ENCODE peak calls at places on chromosome 10, in six cellular contexts. One of them, this sample, is unnamed.
A peak's percentile ranks its signal among the peaks of the same experiment; 100 is the strongest.

GRCh38 chr10:36759111-36759805 is 366.1 kb upstream of the ANKRD30A start:
- DNase-seq in PC-9: no peak
- DNase-seq in fibroblast of lung: peak; percentile 77
- DNase-seq in H1: no peak
- DNase-seq in SK-N-SH: no peak
- DNase-seq in neural progenitor cell: no peak
- DNase-seq in this sample: no peak

GRCh38 chr10:43230909-43231522 is 35.8 kb downstream of the RASGEF1A start:
- DNase-seq in PC-9: no peak
- DNase-seq in fibroblast of lung: no peak
- DNase-seq in SK-N-SH: no peak
- DNase-seq in neural progenitor cell: no peak
- DNase-seq in H1: peak; percentile 34
- DNase-seq in this sample: no peak

GRCh38 chr10:46520941-46521340 is 35.5 kb downstream of the GPRIN2 start:
- DNase-seq in SK-N-SH: peak; percentile 53
- DNase-seq in fibroblast of lung: peak; percentile 35
- DNase-seq in neural progenitor cell: no peak
- DNase-seq in H1: peak; percentile 43
- DNase-seq in PC-9: no peak
- DNase-seq in this sample: peak; percentile 5

GRCh38 chr10:11587860-11588259 is 23.6 kb downstream of the USP6NL start:
- DNase-seq in neural progenitor cell: no peak
- DNase-seq in SK-N-SH: no peak
- DNase-seq in fibroblast of lung: no peak
- DNase-seq in H1: no peak
- DNase-seq in PC-9: peak; percentile 62
- DNase-seq in this sample: no peak

GRCh38 chr10:7239312-7239985 is 171.4 kb downstream of the SFMBT2 start:
- DNase-seq in SK-N-SH: no peak
- DNase-seq in PC-9: no peak
- DNase-seq in fibroblast of lung: no peak
- DNase-seq in neural progenitor cell: no peak
- DNase-seq in H1: no peak
- DNase-seq in this sample: no peak

GRCh38 chr10:84308481-84309304 is 19.7 kb upstream of the CCSER2 start:
- DNase-seq in neural progenitor cell: no peak
- DNase-seq in PC-9: no peak
- DNase-seq in fibroblast of lung: peak; percentile 77
- DNase-seq in H1: no peak
- DNase-seq in SK-N-SH: peak; percentile 58
- DNase-seq in this sample: no peak

GRCh38 chr10:79068562-79069324 is at the start of gene ZMIZ1:
- DNase-seq in fibroblast of lung: peak; percentile 93
- DNase-seq in SK-N-SH: peak; percentile 88
- DNase-seq in neural progenitor cell: peak; percentile 95
- DNase-seq in PC-9: peak; percentile 87
- DNase-seq in H1: peak; percentile 92
- DNase-seq in this sample: peak; percentile 48

GRCh38 chr10:128070721-128071416 is 55.4 kb downstream of the MKI67 start:
- DNase-seq in H1: no peak
- DNase-seq in fibroblast of lung: no peak
- DNase-seq in neural progenitor cell: no peak
- DNase-seq in PC-9: no peak
- DNase-seq in SK-N-SH: no peak
- DNase-seq in this sample: no peak

GRCh38 chr10:72379062-72379461 is 24.3 kb upstream of the DNAJB12 start:
- DNase-seq in neural progenitor cell: peak; percentile 62
- DNase-seq in SK-N-SH: no peak
- DNase-seq in H1: no peak
- DNase-seq in PC-9: no peak
- DNase-seq in fibroblast of lung: no peak
- DNase-seq in this sample: no peak

GRCh38 chr10:79047875-79048638 is 20.7 kb upstream of the ZMIZ1 start:
- DNase-seq in PC-9: no peak
- DNase-seq in H1: no peak
- DNase-seq in neural progenitor cell: no peak
- DNase-seq in SK-N-SH: peak; percentile 91
- DNase-seq in fibroblast of lung: no peak
- DNase-seq in this sample: no peak

GRCh38 chr10:46308666-46309450 is 22.1 kb downstream of the ANTXRL start:
- DNase-seq in SK-N-SH: no peak
- DNase-seq in neural progenitor cell: no peak
- DNase-seq in PC-9: no peak
- DNase-seq in fibroblast of lung: no peak
- DNase-seq in H1: no peak
- DNase-seq in this sample: no peak

GRCh38 chr10:24894728-24895127 is 57.7 kb downstream of the PRTFDC1 start:
- DNase-seq in neural progenitor cell: no peak
- DNase-seq in PC-9: no peak
- DNase-seq in SK-N-SH: no peak
- DNase-seq in H1: no peak
- DNase-seq in fibroblast of lung: no peak
- DNase-seq in this sample: no peak

GRCh38 chr10:90871761-90872647 is at the start of gene RPP30:
- DNase-seq in neural progenitor cell: peak; percentile 89
- DNase-seq in PC-9: peak; percentile 68
- DNase-seq in SK-N-SH: peak; percentile 87
- DNase-seq in fibroblast of lung: peak; percentile 78
- DNase-seq in H1: peak; percentile 88
- DNase-seq in this sample: peak; percentile 41

GRCh38 chr10:61024801-61025201 is 80.8 kb upstream of the RHOBTB1 start:
- DNase-seq in H1: no peak
- DNase-seq in neural progenitor cell: peak; percentile 64
- DNase-seq in fibroblast of lung: peak; percentile 33
- DNase-seq in PC-9: no peak
- DNase-seq in SK-N-SH: peak; percentile 39
- DNase-seq in this sample: no peak

GRCh38 chr10:33376976-33377657 is 42.6 kb upstream of the NRP1 start:
- DNase-seq in H1: no peak
- DNase-seq in PC-9: no peak
- DNase-seq in fibroblast of lung: peak; percentile 81
- DNase-seq in SK-N-SH: no peak
- DNase-seq in neural progenitor cell: no peak
- DNase-seq in this sample: no peak

GRCh38 chr10:102150970-102151773 is 1.0 kb upstream of the NOLC1 start:
- DNase-seq in H1: no peak
- DNase-seq in fibroblast of lung: peak; percentile 42
- DNase-seq in neural progenitor cell: no peak
- DNase-seq in SK-N-SH: no peak
- DNase-seq in PC-9: peak; percentile 88
- DNase-seq in this sample: no peak

GRCh38 chr10:62666264-62666663 is 138.3 kb upstream of the ADO start:
- DNase-seq in neural progenitor cell: no peak
- DNase-seq in fibroblast of lung: no peak
- DNase-seq in H1: no peak
- DNase-seq in SK-N-SH: no peak
- DNase-seq in PC-9: no peak
- DNase-seq in this sample: no peak

GRCh38 chr10:133013478-133013877 is 71.1 kb upstream of the CFAP46 start:
- DNase-seq in SK-N-SH: no peak
- DNase-seq in neural progenitor cell: no peak
- DNase-seq in PC-9: peak; percentile 49
- DNase-seq in fibroblast of lung: no peak
- DNase-seq in H1: no peak
- DNase-seq in this sample: no peak

GRCh38 chr10:70751356-70751755 is 33.8 kb downstream of the TBATA start:
- DNase-seq in H1: no peak
- DNase-seq in SK-N-SH: no peak
- DNase-seq in neural progenitor cell: no peak
- DNase-seq in PC-9: no peak
- DNase-seq in fibroblast of lung: no peak
- DNase-seq in this sample: no peak

GRCh38 chr10:131853610-131853964 is 47.2 kb upstream of the PPP2R2D start:
- DNase-seq in neural progenitor cell: no peak
- DNase-seq in fibroblast of lung: no peak
- DNase-seq in H1: no peak
- DNase-seq in PC-9: no peak
- DNase-seq in SK-N-SH: no peak
- DNase-seq in this sample: no peak

GRCh38 chr10:131854579-131855335 is 46.1 kb upstream of the PPP2R2D start:
- DNase-seq in PC-9: no peak
- DNase-seq in neural progenitor cell: no peak
- DNase-seq in SK-N-SH: peak; percentile 30
- DNase-seq in H1: no peak
- DNase-seq in fibroblast of lung: no peak
- DNase-seq in this sample: no peak

GRCh38 chr10:131852161-131852822 is 48.5 kb upstream of the PPP2R2D start:
- DNase-seq in neural progenitor cell: no peak
- DNase-seq in H1: peak; percentile 35
- DNase-seq in SK-N-SH: no peak
- DNase-seq in PC-9: no peak
- DNase-seq in fibroblast of lung: no peak
- DNase-seq in this sample: no peak

GRCh38 chr10:131851332-131851731 is 49.5 kb upstream of the PPP2R2D start:
- DNase-seq in H1: peak; percentile 8
- DNase-seq in SK-N-SH: no peak
- DNase-seq in PC-9: no peak
- DNase-seq in fibroblast of lung: no peak
- DNase-seq in neural progenitor cell: no peak
- DNase-seq in this sample: no peak

DNA sequence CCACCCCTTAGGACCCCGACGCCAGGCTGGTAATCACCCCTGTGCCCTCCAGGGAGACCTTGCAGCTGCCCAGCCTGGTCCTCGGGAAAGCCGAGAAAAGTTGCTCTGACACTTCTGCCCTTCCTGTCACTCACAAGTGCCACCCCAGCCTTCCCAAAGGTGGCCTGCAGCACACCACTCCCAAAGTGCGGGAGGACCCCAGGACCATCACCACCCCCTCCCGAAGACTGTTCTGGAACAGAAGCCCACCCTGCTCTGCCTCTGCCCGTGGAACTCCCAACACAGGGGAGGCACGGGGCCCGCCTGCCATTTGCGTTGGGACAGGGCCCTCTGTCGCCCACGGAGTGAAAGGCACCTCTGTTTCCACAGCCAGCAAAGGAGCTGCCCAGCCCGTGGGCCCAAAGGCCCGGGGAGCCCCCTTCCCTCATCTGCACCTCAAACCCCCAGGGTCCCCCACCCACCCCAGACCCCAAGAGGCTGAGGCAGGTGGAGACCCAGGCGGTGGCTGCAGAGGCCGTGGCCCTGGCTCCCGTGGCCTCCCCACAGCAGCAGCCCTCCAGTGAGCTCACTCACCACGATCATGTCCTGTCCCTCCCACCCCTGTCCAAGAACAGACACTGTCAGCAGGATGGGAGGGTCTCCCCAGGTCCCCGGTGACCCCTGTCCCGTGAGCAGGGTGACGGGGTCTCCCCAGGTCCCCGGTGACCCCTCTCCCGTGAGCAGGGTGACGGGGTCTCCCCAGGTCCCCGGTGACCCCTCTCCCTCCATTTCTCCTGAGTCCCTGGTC is 47.8 kb upstream of the PPP2R2D start:
- DNase-seq in neural progenitor cell: no peak
- DNase-seq in H1: peak; percentile 45
- DNase-seq in fibroblast of lung: no peak
- DNase-seq in SK-N-SH: no peak
- DNase-seq in PC-9: no peak
- DNase-seq in this sample: no peak
- H3K4me2 ChIP-seq in neural progenitor cell: no peak overlapping the region
- H3K4me2 ChIP-seq in H1: no peak overlapping the region
- H3K4me2 ChIP-seq in fibroblast of lung: no peak overlapping the region
- H3K4me2 ChIP-seq in SK-N-SH: no peak overlapping the region
- H3K4me2 ChIP-seq in PC-9: no peak overlapping the region
- H3K4me2 ChIP-seq in this sample: no peak overlapping the region

GRCh38 chr10:74190494-74190893 is 39.5 kb downstream of the ADK start:
- DNase-seq in fibroblast of lung: peak; percentile 12
- DNase-seq in neural progenitor cell: no peak
- DNase-seq in PC-9: peak; percentile 66
- DNase-seq in SK-N-SH: no peak
- DNase-seq in H1: no peak
- DNase-seq in this sample: no peak
- H3K27ac ChIP-seq in fibroblast of lung: peak overlapping the region; percentile 82
- H3K27ac ChIP-seq in neural progenitor cell: no peak overlapping the region
- H3K27ac ChIP-seq in PC-9: peak overlapping the region; percentile 96
- H3K27ac ChIP-seq in SK-N-SH: peak overlapping the region; percentile 81
- H3K27ac ChIP-seq in H1: no peak overlapping the region
- H3K27ac ChIP-seq in this sample: peak overlapping the region; percentile 83

GRCh38 chr10:59859570-59859969 is 46.8 kb downstream of the CCDC6 start:
- DNase-seq in SK-N-SH: no peak
- DNase-seq in PC-9: no peak
- DNase-seq in H1: no peak
- DNase-seq in fibroblast of lung: no peak
- DNase-seq in neural progenitor cell: no peak
- DNase-seq in this sample: no peak

GRCh38 chr10:59854571-59854970 is 51.8 kb downstream of the CCDC6 start:
- DNase-seq in PC-9: peak; percentile 43
- DNase-seq in SK-N-SH: no peak
- DNase-seq in neural progenitor cell: no peak
- DNase-seq in H1: no peak
- DNase-seq in fibroblast of lung: no peak
- DNase-seq in this sample: no peak

GRCh38 chr10:59856104-59856503 is 50.3 kb downstream of the CCDC6 start:
- DNase-seq in fibroblast of lung: no peak
- DNase-seq in H1: no peak
- DNase-seq in PC-9: no peak
- DNase-seq in SK-N-SH: no peak
- DNase-seq in neural progenitor cell: no peak
- DNase-seq in this sample: no peak

GRCh38 chr10:59857921-59858320 is 48.4 kb downstream of the CCDC6 start:
- DNase-seq in PC-9: no peak
- DNase-seq in fibroblast of lung: no peak
- DNase-seq in H1: no peak
- DNase-seq in neural progenitor cell: no peak
- DNase-seq in SK-N-SH: no peak
- DNase-seq in this sample: no peak

DNA sequence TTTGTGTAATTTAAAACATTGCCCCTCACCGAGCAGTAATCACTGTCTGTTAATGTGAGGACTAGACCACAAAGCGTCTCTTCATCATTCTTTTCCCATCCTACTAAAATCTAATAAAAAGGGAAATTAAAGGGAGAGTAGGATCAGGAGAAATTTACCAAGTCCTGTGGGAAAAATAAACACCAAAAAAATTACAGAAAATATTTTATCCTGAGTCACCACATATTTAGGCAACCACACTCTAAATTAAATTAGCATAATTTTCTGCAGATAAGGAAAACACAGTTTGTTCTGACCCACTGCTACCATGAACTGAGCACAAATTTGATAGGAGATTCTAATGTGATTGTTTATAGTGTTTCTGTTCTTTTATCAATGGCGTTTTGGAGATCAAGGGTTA is 49.3 kb downstream of the CCDC6 start:
- DNase-seq in SK-N-SH: no peak
- DNase-seq in PC-9: no peak
- DNase-seq in H1: no peak
- DNase-seq in fibroblast of lung: no peak
- DNase-seq in neural progenitor cell: no peak
- DNase-seq in this sample: no peak
- H4K20me1 ChIP-seq in SK-N-SH: peaks cover 26% of the 10 kb centered on the region
- H4K20me1 ChIP-seq in PC-9: peaks cover 9% of the 10 kb centered on the region
- H4K20me1 ChIP-seq in H1: peaks cover 10% of the 10 kb centered on the region
- H4K20me1 ChIP-seq in fibroblast of lung: no peaks in the 10 kb centered on the region
- H4K20me1 ChIP-seq in neural progenitor cell: peaks cover 24% of the 10 kb centered on the region
- H4K20me1 ChIP-seq in this sample: no peaks in the 10 kb centered on the region

DNA sequence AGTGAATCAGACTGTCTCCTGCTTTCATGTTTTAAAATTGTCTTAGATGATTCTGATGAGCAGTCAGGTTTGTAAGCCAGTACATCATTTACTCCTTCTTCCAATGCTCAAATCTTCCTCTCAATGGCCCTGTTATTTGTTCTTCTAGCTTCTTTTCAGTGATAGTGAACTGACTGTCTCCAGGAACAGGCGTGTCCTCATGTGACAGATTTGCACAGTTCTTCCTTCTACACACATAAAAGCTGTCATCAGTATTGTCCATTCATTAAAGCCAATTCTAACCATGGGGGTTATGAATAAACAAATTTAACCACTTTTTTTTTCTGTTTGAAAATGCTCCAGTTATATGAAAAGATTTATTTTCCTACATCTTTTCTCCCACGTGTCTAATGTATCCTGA is 308.7 kb upstream of the SORCS1 start:
- DNase-seq in SK-N-SH: no peak
- DNase-seq in fibroblast of lung: no peak
- DNase-seq in neural progenitor cell: no peak
- DNase-seq in PC-9: no peak
- DNase-seq in H1: no peak
- DNase-seq in this sample: no peak
- H3K4me2 ChIP-seq in SK-N-SH: no peak overlapping the region
- H3K4me2 ChIP-seq in fibroblast of lung: no peak overlapping the region
- H3K4me2 ChIP-seq in neural progenitor cell: no peak overlapping the region
- H3K4me2 ChIP-seq in PC-9: no peak overlapping the region
- H3K4me2 ChIP-seq in H1: no peak overlapping the region
- H3K4me2 ChIP-seq in this sample: no peak overlapping the region

This sample was measured in keratinocyte.